ENCODE peak calls at places on chromosome 1, in nine cellular contexts. U is A673, O is fibroblast of lung, R is GM12864, T is A549, X is epithelial cell of esophagus, J is body of pancreas, D is dorsolateral prefrontal cortex, C is foreskin fibroblast. E is an unnamed sample.

GRCh38 chr1:70290248-70290647 is 64.3 kb downstream of the ANKRD13C start:
- DNase-seq in U (no peak), O (peak; percentile 44), R (no peak), T (no peak), X (peak; percentile 49), J (no peak), D (no peak), C (peak; percentile 2), E (no peak)

GRCh38 chr1:160217466-160218165 is 12.4 kb downstream of the PEA15 start:
- DNase-seq in U (no peak), O (peak; percentile 26), R (no peak), T (no peak), X (peak; percentile 89), J (no peak), D (no peak), C (no peak), E (no peak)

GRCh38 chr1:77473690-77474089 is 191.9 kb downstream of the AK5 start:
- DNase-seq in U (peak; percentile 25), O (peak; percentile 89), R (no peak), T (no peak), X (peak; percentile 76), J (no peak), D (no peak), C (peak; percentile 93), E (no peak)

GRCh38 chr1:77218477-77219165 is 609 bp downstream of the PIGK start:
- DNase-seq in U (no peak), O (no peak), R (no peak), T (no peak), X (peak; percentile 19), J (no peak), D (no peak), C (peak; percentile 3), E (no peak)

GRCh38 chr1:84096121-84096635 is 47.9 kb upstream of the PRKACB start:
- DNase-seq in U (no peak), O (peak; percentile 80), R (no peak), T (no peak), X (no peak), J (no peak), D (no peak), C (no peak), E (peak; percentile 96)

GRCh38 chr1:194447635-194448034 is 1261.2 kb upstream of the B3GALT2 start:
- DNase-seq in U (no peak), O (peak; percentile 86), R (no peak), T (no peak), X (peak; percentile 20), J (no peak), D (no peak), C (peak; percentile 57), E (no peak)

GRCh38 chr1:200749090-200749489 is 10.4 kb downstream of the CAMSAP2 start:
- DNase-seq in U (no peak), O (no peak), R (no peak), T (no peak), X (no peak), J (no peak), D (no peak), C (no peak), E (no peak)

GRCh38 chr1:17865912-17866311 is 110.8 kb downstream of the ACTL8 start:
- DNase-seq in U (no peak), O (peak; percentile 23), R (no peak), T (no peak), X (no peak), J (no peak), D (no peak), C (peak; percentile 12), E (no peak)

GRCh38 chr1:241834733-241835377 is 13.1 kb upstream of the EXO1 start:
- DNase-seq in U (peak; percentile 39), O (peak; percentile 59), R (no peak), T (peak; percentile 27), X (peak; percentile 61), J (no peak), D (no peak), C (no peak), E (peak; percentile 60)

GRCh38 chr1:222224576-222224975 is 323.3 kb downstream of the HHIPL2 start:
- DNase-seq in U (no peak), O (peak; percentile 6), R (no peak), T (no peak), X (peak; percentile 20), J (no peak), D (no peak), C (peak; percentile 12), E (no peak)

GRCh38 chr1:153358691-153358975 is 979 bp downstream of the S100A9 start:
- DNase-seq in U (no peak), O (no peak), R (no peak), T (no peak), X (no peak), J (no peak), D (no peak), C (no peak), E (no peak)

GRCh38 chr1:153360190-153360589 is 2.5 kb downstream of the S100A9 start:
- DNase-seq in U (no peak), O (no peak), R (no peak), T (no peak), X (peak; percentile 58), J (no peak), D (no peak), C (no peak), E (no peak)

GRCh38 chr1:153357853-153358690 is at the start of gene S100A9:
- DNase-seq in U (no peak), O (no peak), R (no peak), T (no peak), X (no peak), J (no peak), D (no peak), C (no peak), E (no peak)

GRCh38 chr1:153360592-153360991 is 2.9 kb downstream of the S100A9 start:
- DNase-seq in U (no peak), O (no peak), R (no peak), T (no peak), X (no peak), J (no peak), D (no peak), C (no peak), E (no peak)

DNA sequence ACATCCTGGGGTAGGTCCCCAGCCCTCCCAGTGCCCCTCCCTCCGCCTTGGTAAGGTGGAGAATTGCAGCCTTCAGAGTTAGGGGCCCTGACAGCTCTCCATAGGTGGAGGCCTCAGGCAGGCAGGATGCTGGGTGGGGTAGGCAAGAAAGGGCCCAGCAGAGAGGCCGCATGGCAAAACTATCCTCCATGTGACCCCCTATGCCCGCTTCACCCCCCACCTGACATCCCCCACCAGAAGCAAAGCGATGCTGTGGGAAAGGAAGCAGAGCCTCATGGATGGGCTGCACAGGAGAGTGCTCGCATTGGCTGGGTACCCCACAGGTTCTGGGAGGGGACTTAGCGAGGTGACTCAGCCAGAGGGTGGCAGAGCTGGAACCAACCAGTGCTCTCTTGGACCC is 1.6 kb downstream of the S100A9 start:
- DNase-seq in U (no peak), O (no peak), R (no peak), T (no peak), X (peak; percentile 55), J (no peak), D (no peak), C (no peak), E (no peak)
- H3K4me3 ChIP-seq in U (no peak overlapping the region), O (no peak overlapping the region), R (no peak overlapping the region), T (no peak overlapping the region), X (no peak overlapping the region), J (no peak overlapping the region), D (no peak overlapping the region), C (no peak overlapping the region), E (no peak overlapping the region)

DNA sequence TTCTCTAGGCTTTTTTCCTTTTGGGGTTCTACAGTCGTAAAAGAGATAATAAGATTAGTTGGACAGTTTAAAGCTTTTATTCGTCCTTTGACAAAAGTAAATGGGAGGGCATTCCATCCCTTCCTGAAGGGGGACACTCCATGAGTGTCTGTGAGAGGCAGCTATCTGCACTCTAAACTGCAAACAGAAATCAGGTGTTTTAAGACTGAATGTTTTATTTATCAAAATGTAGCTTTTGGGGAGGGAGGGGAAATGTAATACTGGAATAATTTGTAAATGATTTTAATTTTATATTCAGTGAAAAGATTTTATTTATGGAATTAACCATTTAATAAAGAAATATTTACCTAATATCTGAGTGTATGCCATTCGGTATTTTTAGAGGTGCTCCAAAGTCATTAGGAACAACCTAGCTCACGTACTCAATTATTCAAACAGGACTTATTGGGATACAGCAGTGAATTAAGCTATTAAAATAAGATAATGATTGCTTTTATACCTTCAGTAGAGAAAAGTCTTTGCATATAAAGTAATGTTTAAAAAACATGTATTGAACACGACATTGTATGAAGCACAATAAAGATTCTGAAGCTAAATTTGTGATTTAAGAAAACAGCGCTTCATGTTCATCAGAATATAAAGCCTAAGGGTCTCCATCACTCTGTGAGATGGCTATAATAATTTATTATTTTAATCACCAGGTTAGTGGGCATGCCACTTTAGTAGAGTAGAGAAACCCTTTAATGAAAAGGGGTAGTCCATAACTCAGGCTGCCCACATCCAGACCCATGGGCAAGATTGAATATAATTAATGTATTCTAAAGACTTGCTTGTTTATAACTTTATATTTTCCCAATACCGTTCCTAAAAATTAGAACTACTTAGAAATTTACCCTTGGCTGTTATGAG is 3.0 kb downstream of the CCN1 start:
- DNase-seq in U (no peak), O (peak; percentile 34), R (no peak), T (no peak), X (no peak), J (no peak), D (no peak), C (no peak), E (peak; percentile 36)
- H3K4me3 ChIP-seq in U (no peak overlapping the region), O (peak overlapping the region; percentile 77), R (no peak overlapping the region), T (peak overlapping the region; percentile 83), X (no peak overlapping the region), J (no peak overlapping the region), D (no peak overlapping the region), C (peak overlapping the region; percentile 78), E (no peak overlapping the region)

GRCh38 chr1:16051039-16051438 is 7.5 kb downstream of the CLCNKB start:
- DNase-seq in U (no peak), O (no peak), R (no peak), T (no peak), X (no peak), J (no peak), D (no peak), C (no peak), E (no peak)

GRCh38 chr1:16050328-16050727 is 6.7 kb downstream of the CLCNKB start:
- DNase-seq in U (no peak), O (no peak), R (no peak), T (no peak), X (no peak), J (no peak), D (no peak), C (no peak), E (no peak)

GRCh38 chr1:16047791-16048475 is 4.4 kb downstream of the CLCNKB start:
- DNase-seq in U (no peak), O (no peak), R (no peak), T (no peak), X (no peak), J (no peak), D (no peak), C (no peak), E (no peak)

GRCh38 chr1:16046865-16047264 is 3.3 kb downstream of the CLCNKB start:
- DNase-seq in U (no peak), O (peak; percentile 6), R (no peak), T (no peak), X (peak; percentile 24), J (no peak), D (peak; percentile 57), C (peak; percentile 23), E (peak; percentile 78)

GRCh38 chr1:16048573-16049189 is 5.1 kb downstream of the CLCNKB start:
- DNase-seq in U (peak; percentile 92), O (peak; percentile 46), R (no peak), T (no peak), X (peak; percentile 10), J (peak; percentile 52), D (no peak), C (peak; percentile 15), E (peak; percentile 39)
- H3K4me3 ChIP-seq in U (peak overlapping the region; percentile 45), O (no peak overlapping the region), R (no peak overlapping the region), T (peak overlapping the region; percentile 39), X (peak overlapping the region; percentile 35), J (no peak overlapping the region), D (peak overlapping the region; percentile 33), C (peak overlapping the region; percentile 32), E (peak overlapping the region; percentile 66)

GRCh38 chr1:116325104-116325503 is 47.9 kb upstream of the ATP1A1 start:
- DNase-seq in U (no peak), O (no peak), R (no peak), T (no peak), X (no peak), J (no peak), D (no peak), C (no peak), E (no peak)
- H3K4me3 ChIP-seq in U (no peak overlapping the region), O (no peak overlapping the region), R (no peak overlapping the region), T (no peak overlapping the region), X (no peak overlapping the region), J (no peak overlapping the region), D (no peak overlapping the region), C (no peak overlapping the region), E (no peak overlapping the region)

E was measured in trophoblast cell.